ENCODE peak calls at places on chromosomes 3 and 15, in five cellular contexts. T is tibial nerve, X is ovary, C is H1, I is A549. Z is an unnamed sample.
A peak's percentile ranks its signal among the peaks of the same experiment; 100 is the strongest.

GRCh38 chr3:71456155-71456554 is 127.4 kb downstream of the FOXP1 start:
- DNase-seq in T (no peak), X (no peak), C (no peak), I (no peak), Z (no peak)

GRCh38 chr15:99252326-99252725 is 1.0 kb downstream of the LRRC28 start:
- DNase-seq in T (no peak), X (no peak), C (no peak), I (no peak), Z (no peak)

GRCh38 chr15:76173317-76173834 is 113.6 kb downstream of the TMEM266 start:
- DNase-seq in T (no peak), X (no peak), C (no peak), I (no peak), Z (no peak)

GRCh38 chr15:35697549-35698299 is 151.8 kb upstream of the DPH6 start:
- DNase-seq in T (no peak), X (peak; percentile 38), C (no peak), I (peak; percentile 1), Z (peak; percentile 16)

GRCh38 chr3:10946526-10946925 is 46.0 kb upstream of the SLC6A1 start:
- DNase-seq in T (no peak), X (no peak), C (no peak), I (no peak), Z (no peak)

GRCh38 chr3:169334994-169335393 is 328.5 kb downstream of the MECOM start:
- DNase-seq in T (no peak), X (no peak), C (no peak), I (no peak), Z (no peak)

GRCh38 chr15:76996526-76997401 is 1.8 kb downstream of the PSTPIP1 start:
- DNase-seq in T (peak; percentile 7), X (peak; percentile 38), C (no peak), I (no peak), Z (no peak)

GRCh38 chr3:59268170-59268569 is 218.3 kb upstream of the CFAP20DC start:
- DNase-seq in T (no peak), X (no peak), C (no peak), I (no peak), Z (no peak)

GRCh38 chr15:75349851-75350588 is 3.2 kb downstream of the NEIL1 start:
- DNase-seq in T (no peak), X (no peak), C (no peak), I (no peak), Z (peak; percentile 66)

GRCh38 chr15:69337133-69337532 is 38.4 kb downstream of the PAQR5 start:
- DNase-seq in T (no peak), X (no peak), C (no peak), I (no peak), Z (no peak)

GRCh38 chr15:56838085-56838484 is 80.4 kb upstream of the TCF12 start:
- DNase-seq in T (no peak), X (no peak), C (no peak), I (no peak), Z (no peak)

GRCh38 chr3:136659253-136659652 is 92.9 kb downstream of the STAG1 start:
- DNase-seq in T (no peak), X (peak; percentile 24), C (no peak), I (no peak), Z (no peak)

GRCh38 chr15:66798426-66799061 is 96.5 kb downstream of the SMAD6 start:
- DNase-seq in T (no peak), X (no peak), C (no peak), I (no peak), Z (no peak)

GRCh38 chr3:110575702-110576101 is 495.9 kb upstream of the NECTIN3 start:
- DNase-seq in T (no peak), X (no peak), C (no peak), I (no peak), Z (no peak)

GRCh38 chr3:122247087-122247824 is 63.8 kb downstream of the CASR start:
- DNase-seq in T (no peak), X (no peak), C (no peak), I (no peak), Z (no peak)

GRCh38 chr15:80490431-80490990 is 86.3 kb downstream of the ARNT2 start:
- DNase-seq in T (no peak), X (no peak), C (no peak), I (no peak), Z (no peak)

GRCh38 chr3:49424816-49425215 is 2.5 kb upstream of the AMT start:
- DNase-seq in T (no peak), X (no peak), C (no peak), I (no peak), Z (no peak)

GRCh38 chr3:183980408-183980807 is 37.3 kb downstream of the ABCC5 start:
- DNase-seq in T (no peak), X (no peak), C (no peak), I (no peak), Z (no peak)

GRCh38 chr3:49133226-49133951 is 539 bp upstream of the LAMB2 start:
- DNase-seq in T (peak; percentile 74), X (peak; percentile 88), C (peak; percentile 85), I (peak; percentile 91), Z (peak; percentile 88)

GRCh38 chr3:134312873-134313838 is 61.1 kb downstream of the AMOTL2 start:
- DNase-seq in T (peak; percentile 61), X (peak; percentile 68), C (peak; percentile 88), I (no peak), Z (peak; percentile 63)

GRCh38 chr3:163951397-163951987 is 1126.8 kb downstream of the SI start:
- DNase-seq in T (no peak), X (no peak), C (no peak), I (no peak), Z (no peak)

GRCh38 chr3:46725663-46726314 is 8.1 kb upstream of the PRSS50 start:
- DNase-seq in T (no peak), X (no peak), C (no peak), I (no peak), Z (no peak)

GRCh38 chr3:45140392-45140791 is 5.8 kb downstream of the CDCP1 start:
- DNase-seq in T (no peak), X (no peak), C (no peak), I (no peak), Z (no peak)

GRCh38 chr3:158058775-158059174 is 47.4 kb downstream of the SHOX2 start:
- DNase-seq in T (no peak), X (no peak), C (no peak), I (no peak), Z (no peak)

DNA sequence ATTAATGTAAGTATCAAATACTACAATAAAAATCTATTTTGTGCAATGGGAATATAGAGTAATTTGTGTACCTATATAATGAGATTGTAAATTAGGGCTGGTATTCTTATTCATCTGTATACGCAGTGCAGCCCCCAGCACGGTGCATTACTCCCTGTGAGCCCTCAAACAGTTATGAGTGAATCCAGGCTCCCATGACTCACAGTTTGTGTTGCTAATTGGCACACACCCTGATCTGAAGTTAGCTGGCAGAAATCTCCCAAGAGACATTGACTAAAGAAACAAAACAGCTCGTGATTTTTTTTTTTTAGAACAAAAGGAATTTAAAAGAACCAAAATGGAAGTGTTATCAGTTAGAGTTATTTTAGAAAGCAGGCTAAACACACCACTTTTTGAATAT is 15.7 kb downstream of the GK5 start:
- DNase-seq in T (no peak), X (peak; percentile 82), C (no peak), I (no peak), Z (no peak)
- TF ChIP-seq EP300 in T (peak; percentile 24), X (no peak), C (no peak), I (no peak), Z (no peak)

DNA sequence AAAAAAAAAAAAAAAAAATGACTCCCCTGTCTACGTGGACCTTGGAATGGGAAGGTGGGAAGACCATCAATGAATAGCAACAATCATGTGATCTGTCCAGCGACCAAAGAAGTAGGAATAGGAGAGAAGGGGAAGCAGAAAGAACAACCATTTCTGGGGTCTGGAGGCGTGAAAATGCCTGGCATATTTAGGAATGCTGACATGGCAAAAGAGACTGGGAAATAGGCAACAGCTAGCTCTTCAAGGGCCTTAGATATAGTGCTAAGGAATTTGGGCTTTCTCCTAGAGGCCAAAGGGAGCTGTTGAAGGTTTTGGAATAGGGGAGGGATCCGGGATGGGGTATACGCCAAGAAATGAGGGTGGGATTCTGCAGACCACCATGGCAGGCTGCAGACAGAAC is 5.9 kb downstream of the SLC22A13 start:
- DNase-seq in T (no peak), X (no peak), C (no peak), I (no peak), Z (no peak)
- H3K4me3 ChIP-seq in T (no peak overlapping the region), X (no peak overlapping the region), C (no peak overlapping the region), I (no peak overlapping the region), Z (no peak overlapping the region)

GRCh38 chr3:88412346-88412745 is 262.6 kb downstream of the C3orf38 start:
- DNase-seq in T (no peak), X (no peak), C (no peak), I (no peak), Z (no peak)

DNA sequence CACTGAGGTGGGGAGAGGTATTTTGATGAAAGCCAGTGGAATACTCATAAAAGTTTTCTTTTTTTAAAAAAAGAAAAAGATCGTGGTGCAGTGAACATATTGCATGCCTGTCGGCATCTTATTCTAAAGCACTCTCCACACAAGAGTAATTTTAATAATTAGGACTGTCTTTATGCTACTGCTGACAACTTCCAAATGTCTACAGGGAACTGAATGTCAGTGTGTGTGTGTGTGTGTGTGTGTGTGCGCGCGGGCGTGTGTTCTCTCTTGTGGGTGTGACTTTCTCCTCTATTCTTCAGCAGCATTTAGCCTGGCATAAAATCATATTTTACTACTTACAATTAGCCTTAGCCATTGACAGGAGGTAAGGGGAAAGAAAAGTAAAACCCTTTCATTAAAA is 268.5 kb downstream of the C3orf38 start:
- DNase-seq in T (no peak), X (no peak), C (no peak), I (no peak), Z (no peak)
- TF ChIP-seq EP300 in T (no peak), X (no peak), C (no peak), I (no peak), Z (no peak)

GRCh38 chr3:189121088-189121487 is 50.7 kb upstream of the TPRG1 start:
- DNase-seq in T (no peak), X (no peak), C (no peak), I (no peak), Z (no peak)

GRCh38 chr3:189122120-189122519 is 49.7 kb upstream of the TPRG1 start:
- DNase-seq in T (no peak), X (no peak), C (no peak), I (no peak), Z (no peak)

GRCh38 chr3:189119947-189120346 is 51.8 kb upstream of the TPRG1 start:
- DNase-seq in T (no peak), X (no peak), C (no peak), I (no peak), Z (no peak)

GRCh38 chr3:189122526-189123205 is 49.1 kb upstream of the TPRG1 start:
- DNase-seq in T (no peak), X (no peak), C (no peak), I (no peak), Z (no peak)

DNA sequence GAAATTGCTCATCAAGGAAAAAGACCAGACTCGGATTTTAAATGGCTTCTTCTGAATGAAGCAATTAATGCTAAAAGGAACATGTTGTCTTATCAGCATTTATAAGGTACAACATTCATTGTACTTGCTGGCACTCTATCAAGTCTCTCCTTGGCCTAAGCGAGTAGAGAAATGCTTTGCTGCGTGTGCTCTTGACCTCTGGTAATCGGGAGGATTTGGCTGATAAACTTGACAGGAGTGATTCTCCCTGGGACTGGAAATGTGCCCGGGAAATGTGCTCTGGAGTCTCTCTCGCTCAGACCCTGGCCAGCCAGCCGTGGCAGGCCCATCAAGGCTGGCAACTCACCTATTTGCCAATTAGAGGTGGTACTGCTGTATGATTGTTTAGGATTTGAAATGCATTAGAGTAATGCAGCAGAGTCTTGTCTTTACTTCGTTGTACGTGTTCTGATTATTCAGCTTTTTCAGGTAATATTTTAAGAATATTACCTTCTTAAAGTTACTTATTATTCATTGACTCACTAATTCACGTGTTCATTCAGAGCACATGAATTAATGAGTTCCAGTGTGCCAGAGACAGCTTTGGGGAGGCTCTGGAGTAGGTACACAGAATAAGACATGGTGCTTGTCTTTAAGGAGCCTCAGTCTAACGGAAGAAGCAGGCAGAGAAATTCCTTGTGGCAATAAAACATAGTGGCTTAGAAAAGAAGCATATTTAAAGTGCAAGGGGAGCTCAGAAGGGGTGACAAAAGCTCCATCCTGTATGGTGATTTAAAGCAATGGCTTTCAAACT is 48.0 kb upstream of the TPRG1 start:
- DNase-seq in T (no peak), X (no peak), C (no peak), I (no peak), Z (no peak)
- H3K4me3 ChIP-seq in T (no peak overlapping the region), X (no peak overlapping the region), C (no peak overlapping the region), I (no peak overlapping the region), Z (no peak overlapping the region)

Z was measured in transverse colon.